ENCODE peak calls at places on chromosomes 4 and X, in six cellular contexts. V is H9, Z is mesenchymal stem cell, F is neuronal stem cell, H is H1, P is trophoblast cell. M is an unnamed sample.

GRCh38 chr4:146550161-146550560 is 28.4 kb upstream of the SLC10A7 start:
- DNase-seq in V (no peak), Z (no peak), F (no peak), H (no peak), P (no peak), M (no peak)

GRCh38 chr4:71380721-71381120 is 41.9 kb downstream of the SLC4A4 start:
- DNase-seq in V (no peak), Z (peak; percentile 86), F (no peak), H (no peak), P (no peak), M (peak; percentile 79)

GRCh38 chrX:140141444-140142029 is 176.2 kb upstream of the CXorf66 start:
- DNase-seq in V (no peak), Z (peak; percentile 9), F (peak; percentile 43), H (no peak), P (peak; percentile 56), M (peak; percentile 31)

GRCh38 chrX:141220342-141221008 is 21.8 kb downstream of the SPANXC start:
- DNase-seq in V (no peak), Z (peak; percentile 72), F (no peak), H (no peak), P (peak; percentile 15), M (peak; percentile 74)

GRCh38 chr4:185800266-185800945 is 11.6 kb downstream of the SORBS2 start:
- DNase-seq in V (no peak), Z (peak; percentile 24), F (no peak), H (no peak), P (no peak), M (no peak)

GRCh38 chr4:726235-726787 is 20.7 kb downstream of the PCGF3 start:
- DNase-seq in V (no peak), Z (peak; percentile 43), F (no peak), H (no peak), P (peak; percentile 74), M (peak; percentile 44)

GRCh38 chr4:108834167-108834566 is 71.3 kb upstream of the ETNPPL start:
- DNase-seq in V (no peak), Z (peak; percentile 67), F (no peak), H (no peak), P (no peak), M (peak; percentile 87)

GRCh38 chrX:72029473-72030411 is 102.0 kb downstream of the RTL5 start:
- DNase-seq in V (peak; percentile 23), Z (peak; percentile 79), F (no peak), H (no peak), P (peak; percentile 75), M (peak; percentile 90)

GRCh38 chrX:87661761-87662160 is 144.2 kb downstream of the KLHL4 start:
- DNase-seq in V (no peak), Z (no peak), F (no peak), H (no peak), P (no peak), M (no peak)

GRCh38 chr4:186032259-186032658 is 36.7 kb upstream of the TLR3 start:
- DNase-seq in V (no peak), Z (no peak), F (no peak), H (no peak), P (no peak), M (no peak)

GRCh38 chr4:13611283-13611842 is 16.2 kb downstream of the BOD1L1 start:
- DNase-seq in V (no peak), Z (peak; percentile 61), F (no peak), H (no peak), P (no peak), M (peak; percentile 85)

GRCh38 chr4:137892134-137892533 is 350.0 kb downstream of the SLC7A11 start:
- DNase-seq in V (no peak), Z (peak; percentile 54), F (no peak), H (no peak), P (peak; percentile 99), M (peak; percentile 78)

GRCh38 chr4:101697266-101697665 is 93.3 kb upstream of the BANK1 start:
- DNase-seq in V (no peak), Z (no peak), F (no peak), H (no peak), P (no peak), M (no peak)

GRCh38 chr4:30617836-30618235 is 102.3 kb upstream of the PCDH7 start:
- DNase-seq in V (no peak), Z (no peak), F (no peak), H (no peak), P (no peak), M (no peak)

GRCh38 chrX:119667111-119667928 is 25.6 kb downstream of the SEPTIN6 start:
- DNase-seq in V (no peak), Z (no peak), F (no peak), H (no peak), P (no peak), M (no peak)

GRCh38 chr4:139042981-139043460 is 27.4 kb downstream of the NOCT start:
- DNase-seq in V (no peak), Z (no peak), F (no peak), H (no peak), P (no peak), M (peak; percentile 32)

GRCh38 chrX:101478366-101478765 is 6.9 kb upstream of the ARMCX4 start:
- DNase-seq in V (no peak), Z (no peak), F (no peak), H (no peak), P (peak; percentile 13), M (no peak)

GRCh38 chrX:71514367-71515038 is 18.4 kb upstream of the OGT start:
- DNase-seq in V (no peak), Z (no peak), F (no peak), H (no peak), P (no peak), M (no peak)

GRCh38 chr4:21083413-21083812 is 383.2 kb downstream of the PACRGL start:
- DNase-seq in V (no peak), Z (no peak), F (no peak), H (no peak), P (peak; percentile 2), M (no peak)

GRCh38 chrX:121642415-121642814 is 595.0 kb downstream of the GLUD2 start:
- DNase-seq in V (no peak), Z (no peak), F (no peak), H (no peak), P (no peak), M (no peak)

DNA sequence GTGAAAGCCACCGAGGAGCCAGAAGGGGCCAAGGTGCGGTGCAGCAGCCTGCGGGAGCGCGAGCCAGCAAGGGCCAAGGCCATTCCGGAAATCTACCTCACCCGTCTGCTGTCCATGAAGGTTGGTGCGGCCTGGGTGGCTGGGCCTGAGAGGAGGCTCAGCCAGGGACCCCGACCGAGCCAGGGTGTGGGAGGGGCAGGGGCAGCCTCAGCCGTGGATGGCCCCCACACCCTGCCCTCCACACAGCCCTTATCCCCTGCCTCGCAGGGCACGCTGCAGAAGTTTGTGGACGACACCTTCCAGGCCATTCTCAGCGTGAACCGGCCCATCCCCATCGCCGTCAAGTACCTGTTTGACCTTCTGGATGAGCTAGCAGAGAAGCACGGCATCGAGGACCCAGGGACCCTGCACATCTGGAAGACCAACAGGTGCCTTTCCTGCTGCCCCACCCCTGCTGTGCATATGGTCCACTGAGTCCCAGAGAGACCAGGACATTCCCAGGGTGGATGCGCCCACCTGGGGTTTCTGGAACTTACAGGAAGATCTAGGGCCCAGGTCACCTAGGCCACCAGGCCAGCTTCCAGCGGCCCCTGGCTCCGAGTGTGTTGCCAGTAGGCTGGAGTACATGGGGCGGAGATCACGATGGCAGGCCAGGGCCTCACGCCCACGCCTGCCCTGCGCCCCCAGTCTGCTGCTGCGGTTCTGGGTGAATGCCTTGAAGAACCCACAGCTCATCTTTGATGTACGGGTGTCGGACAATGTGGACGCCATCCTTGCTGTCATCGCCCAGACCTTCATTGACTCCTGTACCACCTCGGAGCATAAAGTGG is 3.4 kb upstream of the SRPK3 start:
- DNase-seq in V (no peak), Z (no peak), F (no peak), H (no peak), P (no peak), M (no peak)
- H3K9me3 ChIP-seq in V (no peaks in the 10 kb centered on the region), Z (no peaks in the 10 kb centered on the region), F (no peaks in the 10 kb centered on the region), H (no peaks in the 10 kb centered on the region), P (peaks cover 3% of the 10 kb centered on the region), M (no peaks in the 10 kb centered on the region)

GRCh38 chrX:153971632-153972367 is at the start of gene HCFC1:
- DNase-seq in V (peak; percentile 86), Z (peak; percentile 89), F (peak; percentile 88), H (no peak), P (peak; percentile 97), M (peak; percentile 84)
- H2BK5ac ChIP-seq in V (peak within 1 kb of the TSS; percentile 94), Z (peak within 1 kb of the TSS; percentile 92), F (peak within 1 kb of the TSS; percentile 87), H (peak within 1 kb of the TSS; percentile 99), P (peak within 1 kb of the TSS; percentile 99), M (peak within 1 kb of the TSS; percentile 99)

DNA sequence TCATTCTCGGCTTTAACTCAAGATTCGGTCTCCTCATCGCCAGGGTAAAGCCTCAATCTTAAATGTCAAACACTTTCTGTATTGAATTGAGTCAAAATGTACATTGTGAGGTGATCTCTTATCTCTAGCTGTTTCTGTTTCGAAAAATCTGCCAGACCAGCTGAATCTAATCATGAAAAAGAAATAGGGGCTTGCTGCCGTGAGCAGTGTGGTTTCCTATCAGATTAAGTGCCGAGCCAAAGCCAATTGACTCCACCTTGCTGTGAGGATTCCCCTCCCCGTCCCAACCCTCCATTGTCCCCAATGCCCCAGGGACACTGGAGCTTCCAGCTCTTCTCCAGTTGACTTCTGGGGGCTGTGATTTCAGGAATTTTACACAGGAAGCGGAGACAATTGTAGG is 12.5 kb upstream of the CRLF2 start:
- DNase-seq in V (peak; percentile 49), Z (no peak), F (no peak), H (no peak), P (no peak), M (no peak)
- H3K9me3 ChIP-seq in V (peaks cover 8% of the 10 kb centered on the region), Z (peaks cover 23% of the 10 kb centered on the region), F (peaks cover 4% of the 10 kb centered on the region), H (peaks cover 12% of the 10 kb centered on the region), P (peaks cover 14% of the 10 kb centered on the region), M (peaks cover 15% of the 10 kb centered on the region)

GRCh38 chrX:2926664-2927275 is 2.4 kb downstream of the ARSD start:
- DNase-seq in V (no peak), Z (no peak), F (no peak), H (no peak), P (no peak), M (no peak)

GRCh38 chrX:2931155-2931554 is 2.0 kb upstream of the ARSD start:
- DNase-seq in V (no peak), Z (no peak), F (no peak), H (no peak), P (no peak), M (no peak)

GRCh38 chrX:2931612-2932011 is 2.5 kb upstream of the ARSD start:
- DNase-seq in V (peak; percentile 90), Z (no peak), F (no peak), H (no peak), P (no peak), M (no peak)

GRCh38 chrX:2928127-2928582 is 984 bp downstream of the ARSD start:
- DNase-seq in V (peak; percentile 91), Z (no peak), F (no peak), H (peak; percentile 38), P (peak; percentile 49), M (peak; percentile 47)

DNA sequence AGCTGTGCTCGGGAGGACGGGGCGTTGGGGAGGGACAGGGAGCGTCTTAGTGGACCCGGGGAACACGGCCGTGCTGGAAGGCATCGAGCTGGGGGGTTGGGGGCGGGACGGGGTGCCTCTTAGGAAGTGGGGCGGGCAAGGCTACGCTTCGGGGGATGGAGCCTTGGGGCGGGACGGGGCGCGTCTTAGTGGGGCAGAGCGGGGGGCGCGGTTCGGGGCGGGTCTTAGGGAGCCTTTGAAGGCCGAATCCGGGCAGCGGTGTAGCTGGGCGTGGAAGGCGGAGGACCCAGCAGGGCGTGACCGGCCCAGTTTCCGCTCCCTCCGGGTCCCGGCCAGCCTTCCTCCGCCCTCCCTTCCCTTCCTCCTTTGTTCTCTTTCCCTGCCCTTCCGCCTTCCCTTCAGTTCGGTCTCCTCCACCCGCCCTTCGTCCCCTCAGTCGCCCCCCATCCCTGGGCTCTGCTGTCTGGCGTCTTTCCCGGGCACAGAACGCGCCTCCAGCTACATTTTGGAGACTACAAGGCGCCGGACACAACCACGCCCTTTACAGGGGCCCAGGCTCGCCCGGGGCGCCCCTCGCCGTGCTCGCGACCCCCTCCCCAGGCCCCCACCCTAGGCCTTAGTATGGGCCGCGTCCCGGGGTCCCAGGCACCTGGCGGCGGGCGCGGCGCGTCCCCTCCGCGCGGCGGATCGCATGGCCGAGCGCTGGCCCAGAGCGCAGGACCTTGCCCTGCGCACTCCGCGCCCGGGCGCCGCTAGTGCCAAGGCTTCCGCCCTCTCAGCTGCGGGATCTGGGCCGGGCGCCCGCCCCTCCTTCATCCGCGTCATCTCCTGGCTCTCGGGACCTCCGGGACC is at the start of gene ARSD:
- DNase-seq in V (peak; percentile 97), Z (peak; percentile 89), F (peak; percentile 71), H (peak; percentile 73), P (peak; percentile 88), M (peak; percentile 86)
- H2BK5ac ChIP-seq in V (no peak within 1 kb of the TSS), Z (peak within 1 kb of the TSS; percentile 70), F (no peak within 1 kb of the TSS), H (peak within 1 kb of the TSS; percentile 95), P (peak within 1 kb of the TSS; percentile 99), M (peak within 1 kb of the TSS; percentile 87)

M was measured in IMR-90.